ENCODE peak calls at places on chromosomes 16 and 17, in six cellular contexts. P, B, Q, G, L and C are unnamed samples.

GRCh38 chr17:16463341-16464000 is 28.5 kb downstream of the LRRC75A start:
- DNase-seq in P (peak; percentile 42), B (no peak), Q (peak; percentile 55), G (no peak), L (peak; percentile 35), C (no peak)

GRCh38 chr17:66146394-66146793 is 45.5 kb downstream of the CEP112 start:
- DNase-seq in P (no peak), B (no peak), Q (no peak), G (no peak), L (no peak), C (no peak)

GRCh38 chr17:51764387-51764971 is 394.0 kb downstream of the CA10 start:
- DNase-seq in P (peak; percentile 81), B (no peak), Q (peak; percentile 64), G (no peak), L (no peak), C (peak; percentile 69)

GRCh38 chr16:57988929-57989328 is 11.5 kb downstream of the ZNF319 start:
- DNase-seq in P (no peak), B (no peak), Q (peak; percentile 28), G (peak; percentile 28), L (no peak), C (no peak)

GRCh38 chr17:80387071-80387470 is 27.9 kb upstream of the ENDOV start:
- DNase-seq in P (no peak), B (no peak), Q (no peak), G (no peak), L (no peak), C (no peak)

GRCh38 chr17:67132366-67132765 is 88.0 kb downstream of the CACNG1 start:
- DNase-seq in P (peak; percentile 17), B (no peak), Q (no peak), G (no peak), L (no peak), C (no peak)

GRCh38 chr17:30584810-30585209 is 107.6 kb downstream of the GOSR1 start:
- DNase-seq in P (no peak), B (no peak), Q (no peak), G (no peak), L (no peak), C (no peak)

GRCh38 chr16:2009791-2010510 is at the start of gene ZNF598:
- DNase-seq in P (peak; percentile 81), B (peak; percentile 62), Q (peak; percentile 78), G (peak; percentile 91), L (peak; percentile 66), C (peak; percentile 77)

GRCh38 chr17:57675427-57675826 is 69.7 kb downstream of the CCDC182 start:
- DNase-seq in P (no peak), B (no peak), Q (no peak), G (no peak), L (no peak), C (no peak)